ENCODE peak calls at places on chromosomes 6 and 20, in five cellular contexts. P, J, D, T and M are unnamed samples.

GRCh38 chr6:83536647-83537589 is 24.6 kb downstream of the PRSS35 start:
- DNase-seq in J (no peak), P (no peak), T (no peak), D (no peak), M (no peak)

GRCh38 chr20:53382263-53382844 is 211.3 kb downstream of the ZNF217 start:
- DNase-seq in P (no peak), D (no peak), J (no peak), T (no peak), M (no peak)

GRCh38 chr6:36508532-36508931 is 38.7 kb downstream of the STK38 start:
- DNase-seq in J (no peak), P (no peak), T (no peak), D (peak; percentile 31), M (no peak)

GRCh38 chr6:51553246-51554015 is 534.0 kb downstream of the PKHD1 start:
- DNase-seq in J (no peak), P (no peak), D (no peak), T (no peak), M (no peak)

GRCh38 chr20:57409316-57409671 is 18.1 kb downstream of the RBM38 start:
- DNase-seq in D (no peak), T (no peak), J (no peak), P (no peak), M (peak; percentile 21)

GRCh38 chr6:106039836-106040592 is 46.1 kb upstream of the PRDM1 start:
- DNase-seq in J (no peak), D (peak; percentile 27), T (no peak), P (no peak), M (no peak)

GRCh38 chr6:62371840-62372239 is 85.8 kb upstream of the KHDRBS2 start:
- DNase-seq in P (no peak), J (no peak), D (no peak), T (no peak), M (no peak)

GRCh38 chr6:152863618-152864326 is 113.2 kb downstream of the VIP start:
- DNase-seq in T (peak; percentile 73), P (peak; percentile 85), J (no peak), D (peak; percentile 52), M (peak; percentile 66)

GRCh38 chr20:17262786-17263185 is 35.9 kb downstream of the PCSK2 start:
- DNase-seq in J (no peak), D (no peak), P (no peak), T (no peak), M (no peak)

GRCh38 chr20:9710685-9711084 is 128.2 kb downstream of the PAK5 start:
- DNase-seq in J (no peak), T (no peak), D (no peak), P (no peak), M (no peak)

GRCh38 chr6:26660096-26660425 is 515 bp upstream of the ZNF322 start:
- DNase-seq in J (no peak), D (peak; percentile 48), T (no peak), P (peak; percentile 35), M (no peak)

GRCh38 chr20:50982372-50982771 is 23.8 kb downstream of the MOCS3 start:
- DNase-seq in D (peak; percentile 67), P (peak; percentile 40), J (no peak), T (no peak), M (no peak)

GRCh38 chr6:142152731-142153130 is 5.7 kb downstream of the VTA1 start:
- DNase-seq in T (no peak), P (peak; percentile 52), D (peak; percentile 82), J (no peak), M (no peak)

GRCh38 chr20:29427201-29428060 is 1830.0 kb upstream of the DEFB115 start:
- DNase-seq in P (no peak), D (no peak), J (no peak), T (no peak), M (no peak)

GRCh38 chr20:61988665-61989064 is 77.0 kb downstream of the TAF4 start:
- DNase-seq in T (no peak), P (no peak), J (no peak), D (no peak), M (no peak)

GRCh38 chr6:133916650-133917151 is 27.8 kb downstream of the TCF21 start:
- DNase-seq in D (peak; percentile 76), J (peak; percentile 38), P (peak; percentile 95), T (peak; percentile 87), M (peak; percentile 57)

GRCh38 chr20:59253779-59254319 is 46.6 kb upstream of the EDN3 start:
- DNase-seq in D (no peak), P (no peak), J (no peak), T (no peak), M (no peak)

GRCh38 chr20:51383891-51384510 is 158.5 kb downstream of the NFATC2 start:
- DNase-seq in P (no peak), D (no peak), T (no peak), J (no peak), M (no peak)

GRCh38 chr20:2955257-2955950 is 82.1 kb downstream of the PTPRA start:
- DNase-seq in T (no peak), D (no peak), J (no peak), P (no peak), M (no peak)

GRCh38 chr20:10648651-10649050 is 25.1 kb downstream of the JAG1 start:
- DNase-seq in J (no peak), P (peak; percentile 72), T (no peak), D (peak; percentile 96), M (no peak)

GRCh38 chr6:71289802-71290175 is 1.2 kb downstream of the OGFRL1 start:
- DNase-seq in P (no peak), D (no peak), T (no peak), J (no peak), M (no peak)

GRCh38 chr6:109979033-109979921 is 1.2 kb downstream of the GPR6 start:
- DNase-seq in J (no peak), T (no peak), D (no peak), P (no peak), M (no peak)

GRCh38 chr20:17859616-17860232 is 108.9 kb downstream of the SNX5 start:
- DNase-seq in D (no peak), T (peak; percentile 56), P (no peak), J (no peak), M (no peak)

GRCh38 chr20:45359406-45360148 is 3.4 kb upstream of the SYS1 start:
- DNase-seq in P (peak; percentile 89), J (no peak), D (peak; percentile 82), T (no peak), M (no peak)

GRCh38 chr6:152099816-152100618 is 292.5 kb downstream of the ESR1 start:
- DNase-seq in J (no peak), T (peak; percentile 40), D (peak; percentile 40), P (peak; percentile 66), M (no peak)

GRCh38 chr20:41989935-41990635 is 371.9 kb upstream of the CHD6 start:
- DNase-seq in J (no peak), D (no peak), T (no peak), P (peak; percentile 5), M (no peak)

GRCh38 chr6:89818977-89819335 is 638 bp downstream of the MDN1 start:
- DNase-seq in D (peak; percentile 49), P (peak; percentile 41), T (no peak), J (no peak), M (no peak)

GRCh38 chr20:63025534-63026331 is 19.0 kb upstream of the BHLHE23 start:
- DNase-seq in T (no peak), J (peak; percentile 3), D (peak; percentile 11), P (peak; percentile 61), M (no peak)

GRCh38 chr20:3193806-3194616 is 10.5 kb downstream of the DDRGK1 start:
- DNase-seq in J (peak; percentile 63), T (no peak), P (no peak), D (no peak), M (no peak)

GRCh38 chr20:46823271-46823747 is 71.3 kb upstream of the EYA2 start:
- DNase-seq in P (no peak), T (no peak), J (no peak), D (no peak), M (no peak)
- H3K27ac ChIP-seq in P (no peak overlapping the region), T (no peak overlapping the region), J (no peak overlapping the region), D (no peak overlapping the region), M (no peak overlapping the region)

DNA sequence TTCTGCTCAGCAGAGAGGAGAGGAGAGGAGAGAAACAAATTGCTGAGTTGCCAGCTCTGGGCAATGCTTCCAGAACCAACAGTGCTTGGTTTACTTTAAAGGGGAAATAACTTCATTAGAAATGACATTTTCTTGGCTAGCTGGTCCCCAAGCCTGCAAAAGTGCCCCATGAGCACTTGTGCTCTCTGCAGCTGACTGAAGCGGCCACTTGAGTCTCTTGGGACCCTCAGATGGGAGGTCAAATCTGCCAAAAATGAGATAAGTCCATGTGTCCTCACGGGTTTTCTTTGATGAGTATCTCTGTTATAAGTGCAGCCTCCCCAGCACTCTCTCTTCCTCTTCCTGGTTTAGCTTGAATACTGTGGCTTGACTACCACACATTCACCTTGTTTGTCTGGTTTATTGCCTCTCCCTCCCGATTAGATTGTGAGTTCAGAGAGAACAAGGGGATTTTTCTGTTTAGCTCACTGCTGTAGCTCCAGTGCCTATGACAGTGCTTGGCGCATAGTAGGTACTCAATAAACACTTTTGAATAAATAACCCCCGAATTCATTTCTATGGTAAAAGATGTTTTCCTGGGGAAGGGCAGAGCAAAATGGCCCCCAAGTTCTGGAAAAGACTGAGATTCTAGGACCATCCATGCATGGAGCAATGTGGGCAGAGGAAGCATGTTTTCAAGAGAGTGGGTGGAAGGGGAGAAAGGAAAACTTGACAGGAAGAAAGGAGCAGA is 7.0 kb upstream of the RIN2 start:
- DNase-seq in J (no peak), T (no peak), D (no peak), P (no peak), M (no peak)
- H3K27ac ChIP-seq in J (no peak overlapping the region), T (no peak overlapping the region), D (no peak overlapping the region), P (no peak overlapping the region), M (no peak overlapping the region)

DNA sequence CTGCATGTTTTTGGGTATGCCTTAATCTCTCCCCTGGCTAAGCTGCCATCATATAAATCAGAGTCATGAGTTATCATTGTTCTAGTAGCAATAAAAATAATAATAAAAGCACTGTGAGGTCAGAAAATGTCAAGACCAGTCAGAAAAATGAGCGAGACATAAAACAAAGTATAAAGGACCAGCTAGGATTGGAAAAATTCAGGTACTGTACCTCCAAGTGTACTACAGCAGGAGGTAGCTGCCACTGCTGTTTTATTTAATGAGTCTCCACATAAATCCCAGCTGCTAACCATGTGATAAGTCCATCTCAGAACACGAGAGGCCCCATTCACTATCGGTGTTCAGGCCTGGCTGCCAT is 177.4 kb downstream of the FOXC1 start:
- DNase-seq in P (no peak), T (no peak), D (no peak), J (no peak), M (no peak)
- H3K27ac ChIP-seq in P (no peak overlapping the region), T (no peak overlapping the region), D (no peak overlapping the region), J (no peak overlapping the region), M (no peak overlapping the region)

GRCh38 chr6:3423439-3424184 is 33.2 kb downstream of the SLC22A23 start:
- DNase-seq in J (no peak), T (no peak), D (no peak), P (no peak), M (no peak)
- H3K27ac ChIP-seq in J (no peak overlapping the region), T (no peak overlapping the region), D (no peak overlapping the region), P (no peak overlapping the region), M (no peak overlapping the region)

GRCh38 chr6:146857960-146858308 is 259.2 kb downstream of the ADGB start:
- DNase-seq in P (no peak), T (no peak), D (no peak), J (no peak), M (no peak)
- H3K27ac ChIP-seq in P (no peak overlapping the region), T (peak overlapping the region; percentile 72), D (peak overlapping the region; percentile 85), J (peak overlapping the region; percentile 94), M (peak overlapping the region; percentile 75)